ENCODE peak calls at places on chromosomes 3 and 15, in five cellular contexts. H, N, E, W and A are unnamed samples. For H3K9me3, the result is how much of the 10 kb centered on the place peaks cover.

GRCh38 chr3:120280026-120280425 is 5.0 kb downstream of the GPR156 start:
- DNase-seq in N (peak), W (no peak), E (no peak), H (no peak), A (no peak)

GRCh38 chr3:189392969-189393368 is 221.2 kb downstream of the TPRG1 start:
- DNase-seq in W (peak), N (peak), H (no peak), E (no peak), A (no peak)

GRCh38 chr3:127629462-127630403 is 748 bp downstream of the PODXL2 start:
- DNase-seq in W (no peak), N (no peak), H (no peak), E (peak), A (peak)

GRCh38 chr15:96089396-96090058 is 241.0 kb upstream of the NR2F2 start:
- DNase-seq in N (no peak), E (no peak), W (no peak), H (no peak), A (no peak)

GRCh38 chr15:84828433-84828908 is 11.3 kb downstream of the ALPK3 start:
- DNase-seq in W (no peak), N (no peak), E (no peak), H (peak), A (no peak)

GRCh38 chr15:96878129-96878528 is 547.6 kb downstream of the NR2F2 start:
- DNase-seq in H (no peak), W (no peak), N (no peak), E (no peak), A (no peak)

GRCh38 chr15:78212546-78213424 is 21.6 kb downstream of the ACSBG1 start:
- DNase-seq in N (peak), W (peak), E (no peak), H (no peak), A (no peak)

GRCh38 chr15:29770796-29771195 is 51.5 kb downstream of the TJP1 start:
- DNase-seq in W (peak), H (no peak), N (peak), E (no peak), A (no peak)

GRCh38 chr3:62246094-62246493 is 127.3 kb downstream of the FEZF2 start:
- DNase-seq in N (no peak), W (peak), H (no peak), E (no peak), A (no peak)

GRCh38 chr15:99729920-99730319 is 3.3 kb downstream of the LYSMD4 start:
- DNase-seq in H (peak), N (peak), E (peak), W (peak), A (no peak)

GRCh38 chr15:31964586-31965307 is 65.6 kb upstream of the CHRNA7 start:
- DNase-seq in H (no peak), W (no peak), E (no peak), N (no peak), A (no peak)

GRCh38 chr3:136858381-136858780 is 3.6 kb upstream of the NCK1 start:
- DNase-seq in H (no peak), W (no peak), N (no peak), E (no peak), A (no peak)

GRCh38 chr3:186425788-186426730 is 64.0 kb upstream of the DGKG start:
- DNase-seq in N (peak), H (no peak), E (no peak), W (peak), A (no peak)

GRCh38 chr3:40333416-40333815 is 23.9 kb downstream of the EIF1B start:
- DNase-seq in E (no peak), W (no peak), N (no peak), H (no peak), A (no peak)

GRCh38 chr3:69326821-69327433 is 59.0 kb downstream of the FRMD4B start:
- DNase-seq in H (no peak), W (no peak), E (peak), N (no peak), A (no peak)

GRCh38 chr3:80993241-80993945 is 768.1 kb downstream of the GBE1 start:
- DNase-seq in E (no peak), W (no peak), H (no peak), N (no peak), A (no peak)

GRCh38 chr15:73244333-73244732 is 124.4 kb downstream of the HCN4 start:
- DNase-seq in W (peak), E (peak), H (no peak), N (no peak), A (no peak)

GRCh38 chr15:69525543-69525942 is 72.9 kb downstream of the RPLP1 start:
- DNase-seq in W (no peak), N (no peak), H (no peak), E (no peak), A (no peak)

GRCh38 chr3:23035927-23036640 is 167.0 kb upstream of the UBE2E2 start:
- DNase-seq in N (no peak), H (no peak), W (no peak), E (peak), A (peak)

GRCh38 chr3:50132421-50133282 is 22.5 kb upstream of the SEMA3F start:
- DNase-seq in H (no peak), W (no peak), N (no peak), E (no peak), A (no peak)

GRCh38 chr15:92881838-92882696 is 18.1 kb upstream of the CHD2 start:
- DNase-seq in H (peak), N (peak), W (peak), E (peak), A (peak)

GRCh38 chr3:162302983-162303624 is 806.5 kb downstream of the OTOL1 start:
- DNase-seq in N (peak), E (no peak), W (peak), H (no peak), A (no peak)

GRCh38 chr3:42868841-42869240 is 6.8 kb downstream of the CYP8B1 start:
- DNase-seq in H (no peak), W (no peak), E (no peak), N (no peak), A (no peak)

GRCh38 chr15:48472756-48473155 is 141.5 kb downstream of the DUT start:
- DNase-seq in H (no peak), W (peak), E (no peak), N (peak), A (no peak)

GRCh38 chr3:166013073-166013679 is 176.0 kb upstream of the BCHE start:
- DNase-seq in W (peak), E (peak), N (peak), H (no peak), A (no peak)

GRCh38 chr3:12681586-12682371 is 17.9 kb upstream of the RAF1 start:
- DNase-seq in H (no peak), N (peak), W (peak), E (no peak), A (no peak)

GRCh38 chr3:87120221-87120620 is 106.9 kb upstream of the CHMP2B start:
- DNase-seq in H (no peak), E (no peak), N (no peak), W (no peak), A (no peak)

GRCh38 chr3:100993309-100993708 is at the start of gene ABI3BP:
- DNase-seq in H (peak), N (peak), E (no peak), W (peak), A (no peak)

DNA sequence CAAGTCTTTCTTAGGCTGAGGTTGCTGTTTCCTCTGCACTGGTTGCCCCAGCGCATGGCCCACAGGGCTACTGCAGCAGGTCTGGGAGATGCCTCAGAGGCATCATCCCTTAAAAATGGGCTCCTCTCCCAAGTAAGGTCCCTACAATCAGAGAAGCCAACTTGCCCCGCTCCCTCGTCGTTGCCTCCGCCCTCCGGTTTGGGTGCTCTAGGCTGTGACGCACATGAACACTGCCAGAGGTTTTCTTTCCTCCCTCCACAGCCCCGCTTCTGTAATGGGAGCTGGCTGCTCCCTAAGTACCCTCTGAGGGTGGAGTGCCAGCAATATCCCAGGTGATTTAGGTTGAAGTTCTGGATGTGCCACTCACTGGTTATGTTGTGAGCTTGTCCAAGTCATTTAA is 14.0 kb downstream of the MAGEF1 start:
- DNase-seq in N (no peak), E (no peak), H (no peak), W (no peak), A (no peak)
- H3K4me3 ChIP-seq in N (no peak), E (no peak), H (no peak), W (no peak), A (no peak)

GRCh38 chr15:58489693-58490404 is 58.1 kb downstream of the LIPC start:
- DNase-seq in W (no peak), E (no peak), N (no peak), H (no peak), A (no peak)
- H3K9me3 ChIP-seq in W (under half), E (under half), N (under half), H (under half), A (under half)

DNA sequence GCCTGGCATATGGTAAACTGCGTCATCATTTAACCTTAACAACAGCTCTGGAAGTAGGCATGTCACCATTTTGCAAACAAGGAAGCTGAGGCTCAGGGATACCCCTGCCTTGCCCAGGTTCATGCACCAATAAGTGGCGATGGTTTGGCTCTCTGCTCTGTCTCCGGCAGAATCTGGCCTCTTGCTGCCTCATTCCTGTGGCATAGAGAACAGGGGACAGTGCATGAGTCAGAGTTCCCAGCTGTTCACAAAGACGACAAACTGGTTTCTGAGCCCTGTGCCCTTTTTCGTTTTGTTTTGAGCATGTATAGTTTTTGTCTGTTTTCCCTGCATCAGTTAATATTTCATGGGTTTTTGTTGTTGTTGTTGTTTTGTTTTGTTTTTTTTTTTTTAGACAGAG is 236.8 kb downstream of the OPA1 start:
- DNase-seq in N (peak), W (peak), H (no peak), E (no peak), A (no peak)
- H3K27ac ChIP-seq in N (no peak), W (peak), H (no peak), E (no peak), A (no peak)

GRCh38 chr3:152222327-152222726 is 46.4 kb upstream of the MBNL1 start:
- DNase-seq in H (no peak), W (peak), N (peak), E (no peak), A (no peak)
- H3K4me3 ChIP-seq in H (no peak), W (no peak), N (no peak), E (no peak), A (no peak)

DNA sequence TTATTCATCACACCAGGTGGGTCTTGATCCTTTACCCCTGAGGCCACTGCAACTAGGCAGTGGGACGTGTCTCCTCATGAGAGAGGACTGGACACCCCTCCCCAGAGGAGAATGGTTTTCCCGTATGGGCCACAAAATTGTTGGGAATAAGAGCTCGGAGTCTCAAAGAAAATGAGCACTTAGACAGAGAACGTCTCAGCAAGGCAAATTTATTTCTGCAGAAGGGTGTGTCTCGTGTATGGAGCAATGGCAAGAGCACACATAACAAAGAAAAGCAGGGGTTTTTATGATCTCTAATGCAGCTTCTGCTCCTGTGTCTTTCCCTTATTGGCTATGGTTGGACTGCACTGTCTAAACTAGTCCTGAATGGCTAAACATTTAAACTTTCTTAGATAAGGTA is 803.5 kb downstream of the PLOD2 start:
- DNase-seq in N (peak), E (no peak), H (no peak), W (no peak), A (no peak)
- H3K9me3 ChIP-seq in N (under half), E (under half), H (under half), W (under half), A (under half)

DNA sequence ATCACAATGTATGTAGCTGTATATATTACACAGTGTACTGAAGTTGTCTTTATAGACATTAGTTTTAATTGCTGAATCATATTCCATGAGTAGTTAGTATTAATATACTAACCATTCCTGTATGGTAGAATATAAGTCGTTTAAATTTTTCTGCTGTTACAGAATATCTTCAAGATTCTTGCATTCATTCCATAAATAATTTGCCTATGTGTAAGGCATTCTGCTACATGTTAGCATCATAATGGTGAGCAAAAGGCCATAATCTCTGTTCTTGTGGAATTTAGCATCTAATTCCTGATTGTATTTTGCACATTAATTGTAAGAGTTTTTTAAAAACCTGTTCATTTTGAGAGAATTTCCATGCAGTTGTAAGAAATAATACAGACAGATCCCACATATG is 14.1 kb downstream of the GYG1 start:
- DNase-seq in E (no peak), H (no peak), W (no peak), N (peak), A (no peak)
- H3K27ac ChIP-seq in E (no peak), H (no peak), W (no peak), N (no peak), A (no peak)

DNA sequence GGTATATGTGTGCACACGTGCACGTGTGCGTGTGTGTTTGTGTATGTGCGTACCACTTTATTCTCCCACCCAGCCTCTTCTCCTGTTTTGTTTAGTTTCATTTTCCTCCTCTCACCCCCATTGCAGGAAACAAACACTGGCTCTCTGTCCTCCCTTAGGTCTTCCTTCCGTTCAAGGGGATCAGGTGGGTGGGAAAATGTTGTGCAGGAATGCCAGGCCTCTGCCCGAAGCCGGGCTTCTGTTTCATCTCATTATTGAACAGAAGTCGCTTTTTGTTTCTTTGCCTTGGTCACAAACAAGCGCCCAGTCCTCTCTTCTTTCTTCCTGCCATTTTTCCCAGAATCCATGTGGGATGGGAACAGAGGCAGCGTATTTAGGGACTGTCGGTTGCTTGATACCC is 69.6 kb downstream of the IGF1R start:
- DNase-seq in N (no peak), E (no peak), W (no peak), H (no peak), A (no peak)
- H3K4me3 ChIP-seq in N (no peak), E (no peak), W (peak), H (no peak), A (no peak)

DNA sequence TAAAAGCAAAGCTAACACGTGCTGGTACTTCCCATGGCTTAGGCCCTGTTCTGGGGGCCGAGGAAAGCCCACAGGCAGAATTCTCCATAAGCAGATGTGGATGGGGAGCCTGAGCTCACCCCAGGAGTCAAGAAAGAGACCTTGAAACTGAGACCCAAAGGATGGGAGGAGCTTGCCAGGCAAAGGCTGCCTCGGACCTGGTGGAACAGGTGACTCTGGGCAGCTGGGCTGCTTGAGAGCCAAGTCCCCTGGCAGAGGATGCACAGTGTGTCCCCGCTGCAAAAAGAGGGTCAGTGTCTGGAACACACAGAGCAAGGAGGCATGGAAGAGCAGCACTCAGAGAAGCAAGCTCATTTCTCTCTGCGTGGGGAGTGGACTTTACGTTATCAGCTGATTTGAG is 528.7 kb downstream of the GABRG3 start:
- DNase-seq in W (no peak), H (no peak), N (no peak), E (no peak), A (no peak)
- H3K9me3 ChIP-seq in W (under half), H (under half), N (under half), E (under half), A (under half)

GRCh38 chr15:26691249-26691648 is 81.6 kb downstream of the GABRB3 start:
- DNase-seq in W (no peak), H (no peak), E (no peak), N (no peak), A (no peak)
- H3K27ac ChIP-seq in W (no peak), H (no peak), E (no peak), N (no peak), A (no peak)

GRCh38 chr3:112470791-112471190 is 28.5 kb downstream of the BTLA start:
- DNase-seq in W (no peak), H (no peak), N (peak), E (no peak), A (no peak)
- H3K4me3 ChIP-seq in W (no peak), H (no peak), N (no peak), E (no peak), A (no peak)